ENCODE peak calls at places on chromosomes 6 and 20, in five cellular contexts. Q, X, B, O and S are unnamed samples.

GRCh38 chr20:63955281-63955845 is 853 bp downstream of the UCKL1 start:
- DNase-seq in Q (no peak), X (no peak), B (no peak), O (no peak), S (peak; percentile 41)

GRCh38 chr20:14647016-14647415 is 309.6 kb upstream of the FLRT3 start:
- DNase-seq in Q (no peak), X (no peak), B (no peak), O (no peak), S (no peak)

GRCh38 chr6:24547243-24547642 is 52.5 kb downstream of the ALDH5A1 start:
- DNase-seq in Q (no peak), X (no peak), B (no peak), O (no peak), S (no peak)

GRCh38 chr6:33547499-33547898 is 32.6 kb downstream of the BAK1 start:
- DNase-seq in Q (no peak), X (no peak), B (no peak), O (no peak), S (no peak)

GRCh38 chr20:36941403-36941835 is 10.1 kb downstream of the SAMHD1 start:
- DNase-seq in Q (no peak), X (peak; percentile 12), B (no peak), O (peak; percentile 39), S (no peak)

GRCh38 chr6:169839493-169839892 is 88.1 kb downstream of the ERMARD start:
- DNase-seq in Q (no peak), X (no peak), B (no peak), O (no peak), S (no peak)

GRCh38 chr20:53738039-53738944 is 144.7 kb upstream of the ZNF217 start:
- DNase-seq in Q (peak; percentile 97), X (peak; percentile 22), B (peak; percentile 70), O (peak; percentile 83), S (peak; percentile 94)

GRCh38 chr6:158049055-158050028 is 67.7 kb downstream of the SYNJ2 start:
- DNase-seq in Q (peak; percentile 61), X (no peak), B (no peak), O (no peak), S (peak; percentile 96)

GRCh38 chr6:133093957-133094356 is 147.2 kb upstream of the EYA4 start:
- DNase-seq in Q (no peak), X (no peak), B (no peak), O (no peak), S (no peak)

GRCh38 chr20:34362502-34363061 is 491 bp upstream of the ITCH start:
- DNase-seq in Q (no peak), X (no peak), B (no peak), O (no peak), S (no peak)
- H3K4me3 ChIP-seq in Q (peak overlapping the region; percentile 93), X (peak overlapping the region; percentile 85), B (peak overlapping the region; percentile 90), O (peak overlapping the region; percentile 95), S (no peak overlapping the region)

GRCh38 chr20:19887566-19888268 is 129.4 kb upstream of the NAA20 start:
- DNase-seq in Q (no peak), X (no peak), B (no peak), O (no peak), S (peak; percentile 36)

GRCh38 chr20:19890358-19891117 is 126.6 kb upstream of the NAA20 start:
- DNase-seq in Q (no peak), X (no peak), B (no peak), O (no peak), S (no peak)

GRCh38 chr20:19886666-19887288 is 128.7 kb downstream of the RIN2 start:
- DNase-seq in Q (no peak), X (no peak), B (no peak), O (no peak), S (no peak)

GRCh38 chr20:19888269-19888669 is 128.9 kb upstream of the NAA20 start:
- DNase-seq in Q (no peak), X (no peak), B (no peak), O (no peak), S (no peak)

GRCh38 chr20:19889011-19889953 is 127.9 kb upstream of the NAA20 start:
- DNase-seq in Q (no peak), X (peak; percentile 54), B (peak; percentile 39), O (no peak), S (no peak)
- H3K4me3 ChIP-seq in Q (no peak overlapping the region), X (peak overlapping the region; percentile 17), B (peak overlapping the region; percentile 24), O (peak overlapping the region; percentile 10), S (no peak overlapping the region)

GRCh38 chr20:32763202-32763999 is 1.2 kb downstream of the DNMT3B start:
- DNase-seq in Q (peak; percentile 67), X (no peak), B (no peak), O (no peak), S (no peak)

GRCh38 chr20:32762754-32763201 is 593 bp downstream of the DNMT3B start:
- DNase-seq in Q (peak; percentile 68), X (no peak), B (no peak), O (no peak), S (peak; percentile 4)

GRCh38 chr20:32761831-32762753 is at the start of gene DNMT3B:
- DNase-seq in Q (peak; percentile 97), X (peak; percentile 69), B (no peak), O (peak; percentile 82), S (peak; percentile 67)

GRCh38 chr20:32764000-32764960 is 2.1 kb downstream of the DNMT3B start:
- DNase-seq in Q (no peak), X (no peak), B (no peak), O (no peak), S (no peak)

DNA sequence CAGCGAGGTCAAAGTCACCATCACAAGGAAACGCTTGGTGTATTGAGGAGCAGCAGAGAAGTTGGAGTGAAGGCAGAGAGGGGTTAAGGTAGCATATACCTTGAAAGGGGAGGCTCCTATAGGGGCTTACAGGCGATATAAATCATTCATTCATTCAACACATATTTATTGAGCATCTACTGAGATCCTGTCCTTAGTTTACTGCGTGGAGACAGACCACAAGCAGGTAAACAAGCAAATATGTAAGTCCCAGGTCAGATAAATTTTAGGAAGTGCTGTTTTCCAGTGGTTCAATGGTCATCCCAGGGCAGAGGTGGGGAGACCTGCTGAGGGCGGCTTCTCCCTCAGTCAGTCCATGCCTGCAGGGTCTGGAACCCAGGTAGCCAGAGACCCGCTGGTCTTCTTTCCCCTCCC is 761 bp upstream of the DNMT3B start:
- DNase-seq in Q (no peak), X (no peak), B (no peak), O (no peak), S (no peak)
- H3K4me3 ChIP-seq in Q (peak overlapping the region; percentile 87), X (peak overlapping the region; percentile 68), B (peak overlapping the region; percentile 80), O (peak overlapping the region; percentile 63), S (peak overlapping the region; percentile 69)

DNA sequence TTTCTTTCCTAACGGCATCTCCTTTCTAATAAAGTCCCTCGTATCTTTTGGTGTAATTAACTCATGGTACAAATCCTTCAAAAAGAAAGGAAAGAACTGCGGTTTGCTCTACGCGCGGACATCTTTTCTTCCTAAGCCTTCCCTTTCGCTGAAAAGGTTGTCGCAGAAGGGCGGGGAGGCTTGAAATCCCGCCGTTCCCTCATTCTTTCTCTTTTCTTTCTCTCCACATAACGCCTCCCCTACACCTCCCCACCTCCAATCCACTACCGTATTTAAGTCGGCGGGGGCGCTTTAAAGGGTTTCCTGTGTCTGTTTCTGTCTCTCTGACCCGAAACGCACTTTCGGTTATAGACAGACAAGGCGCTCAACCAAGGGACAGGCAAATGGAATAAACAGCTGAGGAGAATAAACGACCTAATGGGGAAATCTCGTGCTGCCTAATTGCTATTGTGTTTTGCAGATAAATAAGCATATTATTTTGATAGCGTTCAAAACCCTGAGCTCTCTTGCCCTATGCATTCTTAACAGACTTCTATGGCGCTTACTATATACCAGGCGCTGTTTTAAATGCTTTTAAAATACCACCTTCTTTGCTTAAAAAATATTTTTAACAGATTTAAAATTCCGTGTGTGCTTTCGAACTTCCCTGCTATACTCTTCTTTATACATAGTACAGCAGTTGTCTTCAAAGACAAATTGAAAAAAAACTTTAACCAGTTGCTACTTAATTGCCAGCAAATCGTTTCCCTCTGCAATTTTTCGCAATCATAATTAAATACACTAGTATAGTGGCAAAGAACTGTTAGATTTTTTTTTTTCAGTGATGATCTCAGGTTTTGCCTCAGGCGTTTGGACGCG is 2.5 kb upstream of the HEY2 start:
- DNase-seq in Q (peak; percentile 51), X (peak; percentile 68), B (no peak), O (peak; percentile 89), S (peak; percentile 27)
- H3K4me3 ChIP-seq in Q (peak overlapping the region; percentile 48), X (peak overlapping the region; percentile 77), B (peak overlapping the region; percentile 72), O (peak overlapping the region; percentile 78), S (no peak overlapping the region)

DNA sequence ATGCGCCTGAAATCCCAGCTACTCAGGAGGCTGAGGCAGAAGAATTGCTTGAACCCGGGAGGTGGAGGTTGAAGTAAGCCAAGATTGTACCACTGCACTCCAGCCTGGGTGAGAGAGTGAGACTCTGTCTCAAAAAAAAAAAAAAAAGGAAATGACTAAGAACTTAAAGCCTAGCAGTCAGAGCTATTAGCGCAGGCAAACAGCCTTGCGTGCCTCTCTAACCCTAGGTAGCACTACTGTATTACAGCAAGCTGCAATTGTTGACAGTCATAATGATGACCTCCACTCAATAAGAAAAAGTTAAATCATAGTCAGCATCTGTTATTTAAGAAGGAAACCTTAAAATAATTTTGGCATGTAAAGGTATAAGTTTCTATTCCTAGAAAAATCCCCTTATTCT is 14.4 kb downstream of the GSS start:
- DNase-seq in Q (no peak), X (no peak), B (no peak), O (no peak), S (no peak)
- H3K4me3 ChIP-seq in Q (no peak overlapping the region), X (no peak overlapping the region), B (no peak overlapping the region), O (no peak overlapping the region), S (no peak overlapping the region)

GRCh38 chr6:105181981-105182515 is 2.2 kb upstream of the POPDC3 start:
- DNase-seq in Q (no peak), X (no peak), B (no peak), O (no peak), S (no peak)

GRCh38 chr6:105178110-105178509 is 1.7 kb downstream of the POPDC3 start:
- DNase-seq in Q (no peak), X (no peak), B (peak; percentile 88), O (no peak), S (peak; percentile 27)

GRCh38 chr6:105179244-105180065 is at the start of gene POPDC3:
- DNase-seq in Q (peak; percentile 36), X (no peak), B (no peak), O (no peak), S (peak; percentile 71)

GRCh38 chr6:105177521-105177920 is 2.3 kb downstream of the POPDC3 start:
- DNase-seq in Q (no peak), X (no peak), B (no peak), O (no peak), S (no peak)

DNA sequence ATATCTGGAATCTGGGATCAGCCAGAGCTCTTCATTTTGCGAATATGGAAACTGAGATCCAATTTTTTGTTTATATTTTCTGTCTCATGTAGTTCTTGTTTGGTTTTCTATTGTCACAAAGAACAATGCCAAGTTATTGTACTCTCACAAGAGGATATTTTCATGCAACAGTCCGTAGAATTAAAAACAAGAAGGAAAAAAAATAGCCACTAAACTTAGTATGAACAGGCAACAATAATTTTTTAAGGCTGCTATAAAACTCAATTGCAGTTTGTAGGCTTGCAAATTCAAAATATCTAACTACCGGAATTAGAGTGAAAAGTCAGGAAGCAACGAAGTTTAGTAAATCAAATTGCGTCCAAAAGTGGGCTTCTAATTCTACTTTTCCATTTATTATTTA is 1.2 kb downstream of the POPDC3 start:
- DNase-seq in Q (no peak), X (no peak), B (no peak), O (no peak), S (no peak)
- H3K4me3 ChIP-seq in Q (no peak overlapping the region), X (no peak overlapping the region), B (peak overlapping the region; percentile 63), O (no peak overlapping the region), S (no peak overlapping the region)

DNA sequence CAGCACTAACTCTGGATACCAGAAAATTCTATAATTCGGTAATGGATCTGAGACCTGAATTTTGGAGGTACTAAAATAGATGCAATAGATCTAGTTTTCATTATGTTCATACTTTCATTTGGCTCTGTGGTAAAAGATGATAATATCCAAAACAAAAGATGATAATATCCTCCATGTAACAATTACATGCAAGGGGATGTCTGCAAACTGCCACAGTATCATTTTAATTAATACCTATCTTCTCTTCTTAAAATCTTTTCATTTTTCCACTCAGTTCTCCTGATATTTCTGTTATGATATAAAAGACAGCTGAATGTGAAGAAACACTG is 15.6 kb downstream of the BTN2A1 start:
- DNase-seq in Q (no peak), X (no peak), B (no peak), O (no peak), S (no peak)
- H3K4me3 ChIP-seq in Q (no peak overlapping the region), X (peak overlapping the region; percentile 37), B (peak overlapping the region; percentile 52), O (peak overlapping the region; percentile 36), S (no peak overlapping the region)